ENCODE peak calls at places on chromosomes 1 and 21, in eight cellular contexts. One of them, this sample, is unnamed.

GRCh38 chr21:46569071-46569470 is 35.8 kb downstream of the S100B start:
- DNase-seq in keratinocyte: no peak
- DNase-seq in HS-27A: no peak
- DNase-seq in lower leg skin: no peak
- DNase-seq in GM12865: no peak
- DNase-seq in amygdala: no peak
- DNase-seq in AG04450: no peak
- DNase-seq in A549: no peak
- DNase-seq in this sample: no peak

GRCh38 chr1:207221934-207222351 is 99.5 kb upstream of the CD55 start:
- DNase-seq in GM12865: no peak
- DNase-seq in keratinocyte: peak
- DNase-seq in HS-27A: no peak
- DNase-seq in A549: no peak
- DNase-seq in amygdala: no peak
- DNase-seq in AG04450: no peak
- DNase-seq in lower leg skin: no peak
- DNase-seq in this sample: no peak

GRCh38 chr1:228155596-228156517 is 6.1 kb downstream of the GJC2 start:
- DNase-seq in A549: no peak
- DNase-seq in HS-27A: no peak
- DNase-seq in GM12865: no peak
- DNase-seq in keratinocyte: no peak
- DNase-seq in lower leg skin: no peak
- DNase-seq in AG04450: no peak
- DNase-seq in amygdala: no peak
- DNase-seq in this sample: no peak

GRCh38 chr1:27144920-27145661 is 9.8 kb downstream of the SLC9A1 start:
- DNase-seq in AG04450: peak
- DNase-seq in amygdala: no peak
- DNase-seq in GM12865: no peak
- DNase-seq in A549: no peak
- DNase-seq in keratinocyte: no peak
- DNase-seq in lower leg skin: no peak
- DNase-seq in HS-27A: no peak
- DNase-seq in this sample: no peak

GRCh38 chr1:33195560-33195959 is 13.7 kb upstream of the TRIM62 start:
- DNase-seq in amygdala: no peak
- DNase-seq in lower leg skin: no peak
- DNase-seq in GM12865: no peak
- DNase-seq in A549: no peak
- DNase-seq in keratinocyte: no peak
- DNase-seq in HS-27A: no peak
- DNase-seq in AG04450: no peak
- DNase-seq in this sample: no peak

GRCh38 chr1:206575894-206576737 is 36.1 kb downstream of the EIF2D start:
- DNase-seq in lower leg skin: no peak
- DNase-seq in GM12865: no peak
- DNase-seq in A549: no peak
- DNase-seq in keratinocyte: no peak
- DNase-seq in HS-27A: no peak
- DNase-seq in AG04450: no peak
- DNase-seq in amygdala: no peak
- DNase-seq in this sample: no peak

GRCh38 chr1:7771673-7772299 is 690 bp downstream of the VAMP3 start:
- DNase-seq in A549: no peak
- DNase-seq in AG04450: no peak
- DNase-seq in lower leg skin: no peak
- DNase-seq in keratinocyte: no peak
- DNase-seq in amygdala: no peak
- DNase-seq in HS-27A: no peak
- DNase-seq in GM12865: no peak
- DNase-seq in this sample: no peak

GRCh38 chr1:84907095-84907827 is 14.3 kb upstream of the LPAR3 start:
- DNase-seq in GM12865: no peak
- DNase-seq in amygdala: no peak
- DNase-seq in A549: no peak
- DNase-seq in HS-27A: no peak
- DNase-seq in lower leg skin: no peak
- DNase-seq in keratinocyte: no peak
- DNase-seq in AG04450: no peak
- DNase-seq in this sample: no peak

GRCh38 chr1:46202975-46203737 is at the start of gene LURAP1:
- DNase-seq in amygdala: peak
- DNase-seq in A549: no peak
- DNase-seq in GM12865: peak
- DNase-seq in HS-27A: no peak
- DNase-seq in keratinocyte: no peak
- DNase-seq in lower leg skin: peak
- DNase-seq in AG04450: no peak
- DNase-seq in this sample: no peak

GRCh38 chr1:194014004-194014403 is 827.6 kb upstream of the B3GALT2 start:
- DNase-seq in AG04450: no peak
- DNase-seq in lower leg skin: no peak
- DNase-seq in keratinocyte: peak
- DNase-seq in HS-27A: no peak
- DNase-seq in A549: no peak
- DNase-seq in amygdala: no peak
- DNase-seq in GM12865: no peak
- DNase-seq in this sample: no peak

GRCh38 chr1:155255243-155256100 is at the start of gene ENTREP3:
- DNase-seq in lower leg skin: peak
- DNase-seq in keratinocyte: no peak
- DNase-seq in HS-27A: no peak
- DNase-seq in amygdala: peak
- DNase-seq in AG04450: no peak
- DNase-seq in A549: peak
- DNase-seq in GM12865: peak
- DNase-seq in this sample: peak

GRCh38 chr1:202599669-202600431 is 110.4 kb downstream of the SYT2 start:
- DNase-seq in AG04450: peak
- DNase-seq in A549: peak
- DNase-seq in amygdala: no peak
- DNase-seq in HS-27A: no peak
- DNase-seq in keratinocyte: peak
- DNase-seq in GM12865: peak
- DNase-seq in lower leg skin: peak
- DNase-seq in this sample: peak

This sample was measured in Calu3.